ENCODE peak calls at places on chromosomes 4 and X, in eight cellular contexts. One of them, this sample, is unnamed. For H3K9me3, the result is how much of the 10 kb centered on the place peaks cover.

GRCh38 chr4:168683595-168683994 is 186.7 kb downstream of the PALLD start:
- DNase-seq in upper lobe of right lung: no peak
- DNase-seq in psoas muscle: no peak
- DNase-seq in CD4-positive, alpha-beta memory T cell: no peak
- DNase-seq in tibial artery: no peak
- DNase-seq in CD8-positive, alpha-beta T cell: no peak
- DNase-seq in trophoblast cell: no peak
- DNase-seq in transverse colon: no peak
- DNase-seq in this sample: no peak

GRCh38 chrX:69051901-69052300 is 113.4 kb downstream of the PJA1 start:
- DNase-seq in upper lobe of right lung: no peak
- DNase-seq in psoas muscle: no peak
- DNase-seq in CD4-positive, alpha-beta memory T cell: no peak
- DNase-seq in tibial artery: no peak
- DNase-seq in CD8-positive, alpha-beta T cell: no peak
- DNase-seq in trophoblast cell: no peak
- DNase-seq in transverse colon: no peak
- DNase-seq in this sample: no peak

GRCh38 chrX:120144178-120144844 is 14.1 kb upstream of the RHOXF2 start:
- DNase-seq in upper lobe of right lung: no peak
- DNase-seq in psoas muscle: no peak
- DNase-seq in CD4-positive, alpha-beta memory T cell: no peak
- DNase-seq in tibial artery: no peak
- DNase-seq in CD8-positive, alpha-beta T cell: no peak
- DNase-seq in trophoblast cell: no peak
- DNase-seq in transverse colon: no peak
- DNase-seq in this sample: no peak

GRCh38 chr4:165079476-165079875 is 25.8 kb downstream of the TRIM75 start:
- DNase-seq in upper lobe of right lung: no peak
- DNase-seq in psoas muscle: peak
- DNase-seq in CD4-positive, alpha-beta memory T cell: no peak
- DNase-seq in tibial artery: no peak
- DNase-seq in CD8-positive, alpha-beta T cell: no peak
- DNase-seq in trophoblast cell: no peak
- DNase-seq in transverse colon: peak
- DNase-seq in this sample: no peak

GRCh38 chrX:17005712-17006372 is 59.4 kb downstream of the REPS2 start:
- DNase-seq in upper lobe of right lung: no peak
- DNase-seq in psoas muscle: no peak
- DNase-seq in CD4-positive, alpha-beta memory T cell: no peak
- DNase-seq in tibial artery: no peak
- DNase-seq in CD8-positive, alpha-beta T cell: no peak
- DNase-seq in trophoblast cell: no peak
- DNase-seq in transverse colon: no peak
- DNase-seq in this sample: no peak

GRCh38 chrX:150977411-150978162 is 5.5 kb upstream of the HMGB3 start:
- DNase-seq in upper lobe of right lung: no peak
- DNase-seq in psoas muscle: no peak
- DNase-seq in CD4-positive, alpha-beta memory T cell: no peak
- DNase-seq in tibial artery: no peak
- DNase-seq in CD8-positive, alpha-beta T cell: no peak
- DNase-seq in trophoblast cell: no peak
- DNase-seq in transverse colon: no peak
- DNase-seq in this sample: no peak

GRCh38 chrX:19625612-19626011 is 110.3 kb upstream of the MAP3K15 start:
- DNase-seq in upper lobe of right lung: no peak
- DNase-seq in psoas muscle: no peak
- DNase-seq in CD4-positive, alpha-beta memory T cell: peak
- DNase-seq in tibial artery: no peak
- DNase-seq in CD8-positive, alpha-beta T cell: peak
- DNase-seq in trophoblast cell: no peak
- DNase-seq in transverse colon: peak
- DNase-seq in this sample: peak

GRCh38 chrX:118566359-118566758 is 70.7 kb downstream of the DOCK11 start:
- DNase-seq in upper lobe of right lung: no peak
- DNase-seq in psoas muscle: no peak
- DNase-seq in CD4-positive, alpha-beta memory T cell: no peak
- DNase-seq in tibial artery: no peak
- DNase-seq in CD8-positive, alpha-beta T cell: no peak
- DNase-seq in trophoblast cell: no peak
- DNase-seq in transverse colon: no peak
- DNase-seq in this sample: no peak

GRCh38 chr4:176834531-176834930 is 41.8 kb upstream of the VEGFC start:
- DNase-seq in upper lobe of right lung: no peak
- DNase-seq in psoas muscle: no peak
- DNase-seq in CD4-positive, alpha-beta memory T cell: no peak
- DNase-seq in tibial artery: no peak
- DNase-seq in CD8-positive, alpha-beta T cell: no peak
- DNase-seq in trophoblast cell: no peak
- DNase-seq in transverse colon: no peak
- DNase-seq in this sample: no peak

GRCh38 chr4:76550966-76551780 is 116.1 kb downstream of the SHROOM3 start:
- DNase-seq in upper lobe of right lung: no peak
- DNase-seq in psoas muscle: no peak
- DNase-seq in CD4-positive, alpha-beta memory T cell: no peak
- DNase-seq in tibial artery: no peak
- DNase-seq in CD8-positive, alpha-beta T cell: no peak
- DNase-seq in trophoblast cell: no peak
- DNase-seq in transverse colon: no peak
- DNase-seq in this sample: no peak

GRCh38 chr4:102387552-102388150 is 42.4 kb upstream of the SLC39A8 start:
- DNase-seq in upper lobe of right lung: no peak
- DNase-seq in psoas muscle: no peak
- DNase-seq in CD4-positive, alpha-beta memory T cell: no peak
- DNase-seq in tibial artery: no peak
- DNase-seq in CD8-positive, alpha-beta T cell: no peak
- DNase-seq in trophoblast cell: peak
- DNase-seq in transverse colon: no peak
- DNase-seq in this sample: no peak

DNA sequence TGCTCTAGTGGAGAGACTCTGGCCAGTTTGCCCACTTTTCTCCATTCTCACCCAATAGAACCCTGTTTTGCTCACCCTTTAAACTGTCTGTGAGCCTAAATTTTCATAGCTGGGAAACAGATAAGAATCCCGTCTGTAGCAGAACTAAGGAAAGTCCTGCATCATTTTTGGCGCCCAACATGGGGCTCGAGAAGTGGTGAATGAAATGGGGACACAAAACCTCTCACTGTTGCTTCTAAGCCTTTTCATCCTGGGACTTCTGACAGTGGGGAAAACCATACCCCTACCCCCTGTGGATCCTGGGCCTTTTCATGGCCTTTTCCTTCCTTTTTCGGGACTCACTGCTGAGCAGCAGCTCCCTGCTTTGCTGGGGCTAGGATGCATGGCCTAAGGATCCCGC is 189.9 kb downstream of the INPP4B start:
- DNase-seq in upper lobe of right lung: no peak
- DNase-seq in psoas muscle: peak
- DNase-seq in CD4-positive, alpha-beta memory T cell: peak
- DNase-seq in tibial artery: no peak
- DNase-seq in CD8-positive, alpha-beta T cell: no peak
- DNase-seq in trophoblast cell: no peak
- DNase-seq in transverse colon: no peak
- DNase-seq in this sample: peak
- H3K9me3 ChIP-seq in upper lobe of right lung: under half
- H3K9me3 ChIP-seq in psoas muscle: half or more
- H3K9me3 ChIP-seq in CD4-positive, alpha-beta memory T cell: under half
- H3K9me3 ChIP-seq in tibial artery: under half
- H3K9me3 ChIP-seq in CD8-positive, alpha-beta T cell: under half
- H3K9me3 ChIP-seq in trophoblast cell: under half
- H3K9me3 ChIP-seq in transverse colon: half or more
- H3K9me3 ChIP-seq in this sample: half or more

GRCh38 chr4:135601351-135601750 is 1399.8 kb upstream of the PABPC4L start:
- DNase-seq in upper lobe of right lung: no peak
- DNase-seq in psoas muscle: no peak
- DNase-seq in CD4-positive, alpha-beta memory T cell: no peak
- DNase-seq in tibial artery: no peak
- DNase-seq in CD8-positive, alpha-beta T cell: no peak
- DNase-seq in trophoblast cell: peak
- DNase-seq in transverse colon: no peak
- DNase-seq in this sample: no peak
- H3K9me3 ChIP-seq in upper lobe of right lung: under half
- H3K9me3 ChIP-seq in psoas muscle: under half
- H3K9me3 ChIP-seq in CD4-positive, alpha-beta memory T cell: under half
- H3K9me3 ChIP-seq in tibial artery: under half
- H3K9me3 ChIP-seq in CD8-positive, alpha-beta T cell: under half
- H3K9me3 ChIP-seq in trophoblast cell: under half
- H3K9me3 ChIP-seq in transverse colon: under half
- H3K9me3 ChIP-seq in this sample: under half

DNA sequence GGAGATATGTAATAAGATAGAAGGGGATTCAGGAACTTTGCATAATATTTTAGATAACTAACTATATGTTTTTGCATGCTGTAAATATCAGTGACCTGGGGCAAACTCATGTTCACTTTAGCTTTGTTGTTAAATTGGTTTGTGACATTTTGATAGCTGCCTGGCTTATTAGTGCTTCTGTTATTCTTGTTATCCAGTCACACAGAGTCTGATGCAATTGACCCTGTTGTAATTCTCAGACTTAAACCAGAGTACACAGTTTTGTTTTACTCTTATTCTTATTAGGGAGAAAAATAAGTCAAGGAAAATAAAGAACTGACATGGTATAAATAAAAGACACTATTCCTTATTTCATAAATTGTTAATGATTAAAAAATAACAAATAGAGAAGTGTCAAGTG is 516.7 kb upstream of the SLIT2 start:
- DNase-seq in upper lobe of right lung: no peak
- DNase-seq in psoas muscle: no peak
- DNase-seq in CD4-positive, alpha-beta memory T cell: no peak
- DNase-seq in tibial artery: no peak
- DNase-seq in CD8-positive, alpha-beta T cell: no peak
- DNase-seq in trophoblast cell: no peak
- DNase-seq in transverse colon: no peak
- DNase-seq in this sample: no peak
- H3K9me3 ChIP-seq in upper lobe of right lung: under half
- H3K9me3 ChIP-seq in psoas muscle: under half
- H3K9me3 ChIP-seq in CD4-positive, alpha-beta memory T cell: under half
- H3K9me3 ChIP-seq in tibial artery: under half
- H3K9me3 ChIP-seq in CD8-positive, alpha-beta T cell: under half
- H3K9me3 ChIP-seq in trophoblast cell: under half
- H3K9me3 ChIP-seq in transverse colon: under half
- H3K9me3 ChIP-seq in this sample: under half

GRCh38 chrX:50627696-50628095 is 157.1 kb upstream of the DGKK start:
- DNase-seq in upper lobe of right lung: no peak
- DNase-seq in psoas muscle: no peak
- DNase-seq in CD4-positive, alpha-beta memory T cell: no peak
- DNase-seq in tibial artery: no peak
- DNase-seq in CD8-positive, alpha-beta T cell: no peak
- DNase-seq in trophoblast cell: peak
- DNase-seq in transverse colon: no peak
- DNase-seq in this sample: no peak
- H3K9me3 ChIP-seq in upper lobe of right lung: under half
- H3K9me3 ChIP-seq in psoas muscle: under half
- H3K9me3 ChIP-seq in CD4-positive, alpha-beta memory T cell: under half
- H3K9me3 ChIP-seq in tibial artery: under half
- H3K9me3 ChIP-seq in CD8-positive, alpha-beta T cell: under half
- H3K9me3 ChIP-seq in trophoblast cell: under half
- H3K9me3 ChIP-seq in transverse colon: under half
- H3K9me3 ChIP-seq in this sample: under half

GRCh38 chrX:52577464-52578173 is 60.8 kb upstream of the XAGE1B start:
- DNase-seq in upper lobe of right lung: no peak
- DNase-seq in psoas muscle: no peak
- DNase-seq in CD4-positive, alpha-beta memory T cell: no peak
- DNase-seq in tibial artery: no peak
- DNase-seq in CD8-positive, alpha-beta T cell: no peak
- DNase-seq in trophoblast cell: no peak
- DNase-seq in transverse colon: peak
- DNase-seq in this sample: no peak
- H3K9me3 ChIP-seq in upper lobe of right lung: under half
- H3K9me3 ChIP-seq in psoas muscle: under half
- H3K9me3 ChIP-seq in CD4-positive, alpha-beta memory T cell: under half
- H3K9me3 ChIP-seq in tibial artery: under half
- H3K9me3 ChIP-seq in CD8-positive, alpha-beta T cell: under half
- H3K9me3 ChIP-seq in trophoblast cell: under half
- H3K9me3 ChIP-seq in transverse colon: under half
- H3K9me3 ChIP-seq in this sample: under half

DNA sequence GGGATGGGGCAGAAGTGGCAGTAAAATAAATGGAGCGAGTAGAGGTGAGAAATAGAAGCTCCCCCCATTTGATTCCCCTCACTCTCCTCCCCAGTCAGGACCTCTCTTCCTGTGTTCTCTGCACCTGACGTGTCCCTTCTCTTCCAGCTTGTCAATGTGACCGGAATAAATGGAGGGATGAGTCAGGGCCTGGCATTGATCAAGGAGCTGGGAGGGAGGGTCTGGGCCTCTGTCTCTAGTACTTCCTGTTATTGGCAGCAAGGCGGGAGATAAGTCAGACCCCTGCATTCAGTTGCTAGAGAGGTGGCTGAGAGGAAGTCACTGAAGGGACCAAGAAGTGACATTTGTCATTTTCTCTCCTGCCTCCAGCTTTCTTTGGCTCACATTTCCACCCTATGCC is 35.1 kb upstream of the ZNF41 start:
- DNase-seq in upper lobe of right lung: no peak
- DNase-seq in psoas muscle: no peak
- DNase-seq in CD4-positive, alpha-beta memory T cell: no peak
- DNase-seq in tibial artery: no peak
- DNase-seq in CD8-positive, alpha-beta T cell: no peak
- DNase-seq in trophoblast cell: no peak
- DNase-seq in transverse colon: no peak
- DNase-seq in this sample: no peak
- H3K9me3 ChIP-seq in upper lobe of right lung: under half
- H3K9me3 ChIP-seq in psoas muscle: under half
- H3K9me3 ChIP-seq in CD4-positive, alpha-beta memory T cell: under half
- H3K9me3 ChIP-seq in tibial artery: under half
- H3K9me3 ChIP-seq in CD8-positive, alpha-beta T cell: under half
- H3K9me3 ChIP-seq in trophoblast cell: under half
- H3K9me3 ChIP-seq in transverse colon: under half
- H3K9me3 ChIP-seq in this sample: under half

GRCh38 chrX:148156986-148157385 is 175.8 kb downstream of the FMR1NB start:
- DNase-seq in upper lobe of right lung: no peak
- DNase-seq in psoas muscle: no peak
- DNase-seq in CD4-positive, alpha-beta memory T cell: no peak
- DNase-seq in tibial artery: no peak
- DNase-seq in CD8-positive, alpha-beta T cell: no peak
- DNase-seq in trophoblast cell: no peak
- DNase-seq in transverse colon: no peak
- DNase-seq in this sample: no peak
- H3K9me3 ChIP-seq in upper lobe of right lung: under half
- H3K9me3 ChIP-seq in psoas muscle: under half
- H3K9me3 ChIP-seq in CD4-positive, alpha-beta memory T cell: under half
- H3K9me3 ChIP-seq in tibial artery: under half
- H3K9me3 ChIP-seq in CD8-positive, alpha-beta T cell: under half
- H3K9me3 ChIP-seq in trophoblast cell: under half
- H3K9me3 ChIP-seq in transverse colon: under half
- H3K9me3 ChIP-seq in this sample: under half

DNA sequence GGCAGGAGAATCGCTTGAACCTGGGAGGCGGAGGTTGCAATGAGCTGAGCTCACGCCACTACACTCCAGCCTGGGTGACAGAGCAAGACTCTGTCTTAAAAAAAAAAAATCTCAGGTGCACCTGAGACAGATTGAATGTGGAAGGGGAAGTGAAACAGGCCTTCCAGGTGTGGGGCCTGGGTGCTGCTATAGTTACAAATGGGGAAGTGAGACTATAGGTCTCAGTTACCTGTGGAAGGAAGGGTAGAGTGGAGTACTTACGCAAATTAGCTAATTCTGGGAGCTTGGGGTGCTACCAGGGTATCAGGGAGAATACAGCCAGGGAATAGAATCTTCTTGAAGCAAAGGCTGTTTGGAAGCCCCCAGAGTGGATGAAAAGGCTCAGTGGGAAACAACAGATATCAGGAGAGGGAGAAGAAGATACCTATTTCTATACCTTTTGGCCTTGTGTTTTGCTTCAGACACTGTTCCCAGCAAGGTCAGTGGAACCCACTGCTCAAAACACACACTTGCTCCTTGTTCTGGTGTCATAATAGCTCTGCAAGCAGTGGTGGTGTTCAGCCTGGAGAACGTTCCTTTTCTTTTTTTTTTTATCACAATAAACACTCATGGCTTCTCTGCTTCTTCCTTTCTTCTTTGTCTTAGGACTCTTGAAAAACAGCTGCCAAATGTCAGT is 7.0 kb downstream of the CD38 start:
- DNase-seq in upper lobe of right lung: no peak
- DNase-seq in psoas muscle: no peak
- DNase-seq in CD4-positive, alpha-beta memory T cell: no peak
- DNase-seq in tibial artery: no peak
- DNase-seq in CD8-positive, alpha-beta T cell: no peak
- DNase-seq in trophoblast cell: no peak
- DNase-seq in transverse colon: peak
- DNase-seq in this sample: no peak
- H3K9me3 ChIP-seq in upper lobe of right lung: under half
- H3K9me3 ChIP-seq in psoas muscle: under half
- H3K9me3 ChIP-seq in CD4-positive, alpha-beta memory T cell: under half
- H3K9me3 ChIP-seq in tibial artery: under half
- H3K9me3 ChIP-seq in CD8-positive, alpha-beta T cell: under half
- H3K9me3 ChIP-seq in trophoblast cell: under half
- H3K9me3 ChIP-seq in transverse colon: under half
- H3K9me3 ChIP-seq in this sample: under half

This sample was measured in CD4-positive, CD25-positive, alpha-beta regulatory T cell.